ENCODE peak calls at places on chromosomes 4 and X, in five cellular contexts. B is neural crest cell; Z is cardiac muscle cell; J is CD4-positive, CD25-positive, alpha-beta regulatory T cell; I is HFFc6. X is an unnamed sample.

GRCh38 chr4:73917081-73917501 is 47.9 kb downstream of the CXCL1 start:
- DNase-seq in B (no peak), Z (peak), J (no peak), I (peak), X (peak)

GRCh38 chrX:132744470-132744869 is 214.0 kb downstream of the HS6ST2 start:
- DNase-seq in B (no peak), Z (no peak), J (no peak), I (no peak), X (no peak)

GRCh38 chr4:131411393-131411792 is 1737.7 kb upstream of the PCDH10 start:
- DNase-seq in B (no peak), Z (no peak), J (no peak), I (no peak), X (no peak)

GRCh38 chr4:4333265-4333706 is 43.2 kb downstream of the ZBTB49 start:
- DNase-seq in B (no peak), Z (peak), J (no peak), I (peak), X (peak)

GRCh38 chrX:103329991-103330390 is at the start of gene TCEAL7:
- DNase-seq in B (no peak), Z (peak), J (no peak), I (peak), X (no peak)

GRCh38 chrX:37765507-37765906 is 14.4 kb upstream of the CYBB start:
- DNase-seq in B (no peak), Z (no peak), J (no peak), I (no peak), X (no peak)

GRCh38 chr4:2069161-2069971 is 10.2 kb downstream of the NAT8L start:
- DNase-seq in B (no peak), Z (no peak), J (no peak), I (no peak), X (no peak)

GRCh38 chr4:182944484-182945227 is 27.5 kb upstream of the DCTD start:
- DNase-seq in B (no peak), Z (no peak), J (no peak), I (peak), X (no peak)

GRCh38 chrX:55488268-55488558 is 1.4 kb downstream of the USP51 start:
- DNase-seq in B (no peak), Z (no peak), J (no peak), I (no peak), X (no peak)

GRCh38 chr4:73603307-73603710 is 16.9 kb downstream of the RASSF6 start:
- DNase-seq in B (no peak), Z (peak), J (no peak), I (no peak), X (no peak)

GRCh38 chr4:13244342-13244905 is 239.7 kb downstream of the RAB28 start:
- DNase-seq in B (no peak), Z (no peak), J (no peak), I (no peak), X (no peak)

GRCh38 chrX:137565921-137566745 is at the start of gene ZIC3:
- DNase-seq in B (peak), Z (peak), J (no peak), I (no peak), X (no peak)

GRCh38 chr4:110130578-110131358 is 67.6 kb downstream of the ELOVL6 start:
- DNase-seq in B (no peak), Z (no peak), J (no peak), I (no peak), X (no peak)

GRCh38 chr4:153242848-153243324 is 38.6 kb downstream of the TRIM2 start:
- DNase-seq in B (no peak), Z (no peak), J (no peak), I (no peak), X (no peak)

GRCh38 chrX:39619182-39620009 is 478.4 kb downstream of the BCOR start:
- DNase-seq in B (no peak), Z (peak), J (no peak), I (no peak), X (no peak)

GRCh38 chr4:6193399-6193798 is 7.0 kb downstream of the JAKMIP1 start:
- DNase-seq in B (no peak), Z (no peak), J (no peak), I (no peak), X (no peak)

GRCh38 chr4:156888762-156889161 is 82.8 kb downstream of the PDGFC start:
- DNase-seq in B (no peak), Z (peak), J (no peak), I (peak), X (peak)

GRCh38 chrX:42246814-42247213 is 323.5 kb upstream of the CASK start:
- DNase-seq in B (no peak), Z (peak), J (no peak), I (no peak), X (no peak)

GRCh38 chr4:105145059-105145912 is 1.4 kb upstream of the TET2 start:
- DNase-seq in B (no peak), Z (no peak), J (peak), I (no peak), X (no peak)

GRCh38 chr4:184328022-184328736 is 110.5 kb upstream of the ENPP6 start:
- DNase-seq in B (no peak), Z (no peak), J (peak), I (no peak), X (no peak)

GRCh38 chr4:86031927-86032326 is 327.9 kb downstream of the MAPK10 start:
- DNase-seq in B (no peak), Z (peak), J (no peak), I (no peak), X (no peak)

GRCh38 chrX:70769659-70770232 is 138.8 kb downstream of the TEX11 start:
- DNase-seq in B (no peak), Z (peak), J (peak), I (peak), X (no peak)

GRCh38 chr4:94434505-94434904 is 17.2 kb upstream of the PDLIM5 start:
- DNase-seq in B (no peak), Z (no peak), J (no peak), I (no peak), X (no peak)